ENCODE peak calls at places on chromosomes 13 and 19, in seven cellular contexts. C is naive thymus-derived CD8-positive, alpha-beta T cell; G is stimulated activated CD4-positive, alpha-beta T cell treated with anti-CD3 and anti-CD28 coated beads, Interleukin-4, amount 100 ng/mL, for 24 hours; D is activated effector memory CD4-positive, alpha-beta T cell treated with anti-CD3 and anti-CD28 coated beads, Interleukin-2, amount 50 U/mL, for 16 hours; M is hypothalamus; R is body of pancreas; K is Peyer's patch. Y is an unnamed sample.

GRCh38 chr13:71873418-71874276 is 6.6 kb upstream of the DACH1 start:
- DNase-seq in R (no peak), C (no peak), D (no peak), G (no peak), K (no peak), M (no peak), Y (no peak)

GRCh38 chr19:33064117-33064777 is 441 bp downstream of the RHPN2 start:
- DNase-seq in C (no peak), R (peak; percentile 61), K (peak; percentile 56), D (peak; percentile 70), G (no peak), M (no peak), Y (no peak)

GRCh38 chr19:10552596-10553053 is 8.9 kb downstream of the ATG4D start:
- DNase-seq in M (no peak), C (no peak), G (peak; percentile 41), D (no peak), R (no peak), K (peak; percentile 63), Y (no peak)

GRCh38 chr13:109986851-109987250 is 200.5 kb upstream of the IRS2 start:
- DNase-seq in C (no peak), K (no peak), D (no peak), M (no peak), R (no peak), G (no peak), Y (no peak)

GRCh38 chr19:3441089-3441985 is 39.0 kb downstream of the SMIM24 start:
- DNase-seq in C (no peak), D (no peak), M (no peak), G (no peak), R (no peak), K (no peak), Y (no peak)

GRCh38 chr19:51803965-51804364 is 9.0 kb downstream of the FPR3 start:
- DNase-seq in D (no peak), R (no peak), C (no peak), K (no peak), M (no peak), G (no peak), Y (no peak)

GRCh38 chr13:64417609-64418008 is 2812.5 kb downstream of the PCDH9 start:
- DNase-seq in K (no peak), C (no peak), R (no peak), M (no peak), G (no peak), D (no peak), Y (no peak)

GRCh38 chr19:10290439-10290875 is 705 bp downstream of the ICAM5 start:
- DNase-seq in D (no peak), M (no peak), R (no peak), K (no peak), C (no peak), G (no peak), Y (no peak)

GRCh38 chr19:13150919-13151604 is 851 bp downstream of the IER2 start:
- DNase-seq in K (peak; percentile 60), G (peak; percentile 27), M (no peak), C (peak; percentile 12), R (peak; percentile 35), D (peak; percentile 73), Y (no peak)

GRCh38 chr19:57351867-57352266 is 796 bp downstream of the ZNF304 start:
- DNase-seq in D (no peak), M (no peak), R (no peak), K (no peak), C (no peak), G (no peak), Y (no peak)

GRCh38 chr13:104011505-104012270 is 945.5 kb upstream of the SLC10A2 start:
- DNase-seq in D (no peak), C (no peak), K (no peak), M (no peak), R (peak; percentile 44), G (no peak), Y (no peak)

GRCh38 chr19:38743394-38744297 is 628 bp downstream of the CAPN12 start:
- DNase-seq in C (no peak), K (no peak), R (no peak), D (no peak), M (no peak), G (no peak), Y (no peak)

GRCh38 chr19:13917888-13918406 is 11.9 kb downstream of the CC2D1A start:
- DNase-seq in K (no peak), R (no peak), G (no peak), M (no peak), D (no peak), C (no peak), Y (no peak)

GRCh38 chr19:40811478-40812341 is 12.7 kb downstream of the EGLN2 start:
- DNase-seq in M (no peak), K (no peak), C (peak; percentile 45), R (no peak), G (no peak), D (no peak), Y (no peak)

GRCh38 chr13:75357576-75358295 is 124.2 kb downstream of the TBC1D4 start:
- DNase-seq in K (no peak), D (peak; percentile 78), C (peak; percentile 36), R (peak; percentile 18), M (no peak), G (peak; percentile 66), Y (peak; percentile 30)

GRCh38 chr19:17328517-17329060 is 6.1 kb downstream of the ANO8 start:
- DNase-seq in G (no peak), D (peak; percentile 79), M (no peak), C (no peak), K (no peak), R (no peak), Y (no peak)

GRCh38 chr19:37506387-37507166 is at the start of gene ZNF793:
- DNase-seq in M (peak; percentile 63), D (peak; percentile 94), K (peak; percentile 91), C (peak; percentile 73), G (peak; percentile 82), R (peak; percentile 90), Y (peak; percentile 60)

GRCh38 chr19:19212866-19213265 is 1.1 kb downstream of the NCAN start:
- DNase-seq in K (no peak), D (no peak), M (no peak), R (no peak), G (no peak), C (no peak), Y (no peak)

GRCh38 chr19:10761443-10762242 is 43.8 kb downstream of the DNM2 start:
- DNase-seq in K (no peak), M (no peak), C (no peak), D (no peak), G (no peak), R (no peak), Y (no peak)

GRCh38 chr13:18992791-18993190 is 188.8 kb downstream of the TUBA3C start:
- DNase-seq in D (no peak), C (no peak), M (no peak), K (no peak), G (no peak), R (peak; percentile 89), Y (no peak)

GRCh38 chr19:46601318-46602224 is at the start of gene CALM3:
- DNase-seq in C (no peak), D (no peak), G (peak; percentile 14), R (peak; percentile 34), M (no peak), K (no peak), Y (no peak)

GRCh38 chr13:99311137-99311536 is 3.9 kb upstream of the GPR183 start:
- DNase-seq in G (no peak), D (peak; percentile 75), R (no peak), C (no peak), M (no peak), K (no peak), Y (no peak)

GRCh38 chr19:46546194-46546896 is 50.7 kb upstream of the PNMA8B start:
- DNase-seq in C (no peak), G (no peak), M (peak; percentile 10), R (peak; percentile 86), K (peak; percentile 72), D (no peak), Y (no peak)

GRCh38 chr13:29852464-29853054 is 2.1 kb upstream of the UBL3 start:
- DNase-seq in C (no peak), G (no peak), M (no peak), K (no peak), D (no peak), R (no peak), Y (no peak)

GRCh38 chr13:99028890-99029289 is 51.0 kb upstream of the DOCK9 start:
- DNase-seq in R (no peak), C (no peak), G (peak; percentile 47), K (no peak), M (no peak), D (peak; percentile 76), Y (peak; percentile 52)

GRCh38 chr13:89899302-89900103 is 1448.0 kb upstream of the MIR17HG start:
- DNase-seq in R (no peak), M (no peak), D (no peak), C (no peak), K (no peak), G (no peak), Y (no peak)

GRCh38 chr19:7078007-7078406 is 8.5 kb downstream of the ZNF557 start:
- DNase-seq in R (no peak), K (no peak), M (no peak), G (no peak), C (no peak), D (no peak), Y (no peak)